ENCODE peak calls at places on chromosomes 16 and 17, in six cellular contexts. D is K562, W is ovary, T is esophagus muscularis mucosa, H is A549, J is H1. U is an unnamed sample.

GRCh38 chr16:79703066-79703465 is 102.5 kb upstream of the MAF start:
- DNase-seq in D (no peak), W (no peak), T (no peak), H (no peak), J (no peak), U (no peak)

GRCh38 chr17:49204521-49204920 is 5.9 kb downstream of the GNGT2 start:
- DNase-seq in D (no peak), W (no peak), T (no peak), H (no peak), J (no peak), U (no peak)

GRCh38 chr16:56822966-56823739 is 41.9 kb upstream of the SLC12A3 start:
- DNase-seq in D (no peak), W (no peak), T (no peak), H (no peak), J (no peak), U (no peak)

GRCh38 chr16:49463529-49463928 is 89.9 kb downstream of the C16orf78 start:
- DNase-seq in D (no peak), W (peak; percentile 2), T (peak; percentile 81), H (no peak), J (no peak), U (no peak)

GRCh38 chr17:71163121-71163812 is 957.6 kb upstream of the SOX9 start:
- DNase-seq in D (no peak), W (no peak), T (no peak), H (no peak), J (no peak), U (no peak)

GRCh38 chr16:73886378-73886777 is 410.2 kb upstream of the PSMD7 start:
- DNase-seq in D (no peak), W (no peak), T (no peak), H (no peak), J (no peak), U (no peak)

GRCh38 chr16:65375651-65376050 is 253.8 kb upstream of the CDH11 start:
- DNase-seq in D (no peak), W (no peak), T (no peak), H (no peak), J (no peak), U (no peak)

GRCh38 chr16:21001262-21001661 is 100.7 kb downstream of the LYRM1 start:
- DNase-seq in D (peak; percentile 31), W (no peak), T (peak; percentile 70), H (peak; percentile 18), J (no peak), U (no peak)

GRCh38 chr17:63954402-63955063 is 18.2 kb downstream of the SCN4A start:
- DNase-seq in D (no peak), W (no peak), T (no peak), H (no peak), J (no peak), U (no peak)

GRCh38 chr17:4340914-4341615 is 25.4 kb downstream of the UBE2G1 start:
- DNase-seq in D (no peak), W (no peak), T (no peak), H (no peak), J (no peak), U (no peak)

GRCh38 chr16:62548095-62548494 is 511.9 kb upstream of the CDH8 start:
- DNase-seq in D (no peak), W (no peak), T (no peak), H (no peak), J (peak; percentile 9), U (no peak)

GRCh38 chr16:77739493-77739892 is 17.2 kb downstream of the NUDT7 start:
- DNase-seq in D (no peak), W (no peak), T (no peak), H (no peak), J (no peak), U (no peak)

GRCh38 chr16:24463196-24463945 is 76.0 kb upstream of the RBBP6 start:
- DNase-seq in D (peak; percentile 65), W (no peak), T (no peak), H (no peak), J (no peak), U (no peak)

GRCh38 chr17:10600551-10600950 is 51.1 kb upstream of the MYH2 start:
- DNase-seq in D (no peak), W (no peak), T (no peak), H (no peak), J (no peak), U (no peak)

GRCh38 chr16:47627056-47627455 is 165.9 kb downstream of the PHKB start:
- DNase-seq in D (no peak), W (no peak), T (no peak), H (no peak), J (no peak), U (no peak)

GRCh38 chr17:28897769-28898259 is 281 bp upstream of the FLOT2 start:
- DNase-seq in D (no peak), W (no peak), T (no peak), H (no peak), J (no peak), U (no peak)

DNA sequence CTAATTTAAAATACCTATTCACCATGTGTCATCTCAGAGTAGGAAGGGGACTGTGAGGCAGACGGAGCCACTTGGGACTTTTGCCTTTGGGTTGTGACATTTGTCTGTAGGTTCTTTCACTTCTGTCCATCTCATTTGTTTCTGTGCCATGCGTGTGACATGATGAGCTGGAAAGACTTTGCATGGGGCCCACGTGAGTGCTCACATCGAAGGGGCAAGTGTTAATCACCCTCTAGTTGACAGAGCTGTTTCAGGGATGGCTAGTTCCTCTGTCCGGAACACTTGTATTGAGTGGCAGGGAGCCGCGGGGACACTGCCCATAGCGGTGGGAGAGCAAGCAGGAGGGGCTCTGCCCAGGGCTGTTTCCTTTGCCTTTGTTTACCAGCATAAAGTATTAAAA is 112.0 kb downstream of the RPTOR start:
- DNase-seq in D (no peak), W (no peak), T (no peak), H (no peak), J (no peak), U (no peak)
- H3K9me3 ChIP-seq in D (no peaks in the 10 kb centered on the region), W (no peaks in the 10 kb centered on the region), T (peaks cover 8% of the 10 kb centered on the region), H (peaks cover 37% of the 10 kb centered on the region), J (peaks cover 2% of the 10 kb centered on the region), U (no peaks in the 10 kb centered on the region)

DNA sequence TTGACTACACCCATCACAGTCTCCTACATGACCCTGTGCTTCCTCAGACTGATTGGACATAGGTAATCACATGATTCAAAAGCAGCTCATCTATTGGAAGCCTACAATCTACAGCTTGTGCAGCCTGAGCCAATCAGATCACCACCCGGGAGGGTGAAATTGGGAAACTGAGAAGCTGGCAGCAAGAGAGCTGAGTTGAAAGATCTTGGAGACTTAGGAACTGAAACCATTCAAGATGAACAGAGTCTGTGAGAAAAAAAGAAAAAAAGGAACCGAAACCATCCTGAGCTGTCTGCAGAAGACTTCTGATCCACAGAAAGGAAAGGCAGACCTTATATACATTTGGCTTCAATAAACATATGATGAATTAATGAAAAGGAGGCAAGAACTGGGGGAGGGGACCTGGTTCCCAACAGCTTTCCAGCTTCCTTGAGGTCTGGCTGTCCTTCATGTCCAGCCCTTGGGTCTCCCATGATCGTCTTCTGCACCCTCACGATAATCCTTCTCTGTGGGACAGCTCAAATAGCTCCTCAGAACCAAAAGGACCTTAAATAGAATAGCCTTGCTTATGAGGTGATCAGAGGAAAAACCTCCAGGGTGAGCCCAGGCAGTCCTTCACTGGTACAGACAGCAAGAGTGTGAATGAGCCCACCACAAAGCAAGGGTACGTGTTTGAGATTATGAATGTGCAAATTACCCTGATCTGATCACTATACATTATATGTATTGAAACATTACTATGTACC is 32.6 kb downstream of the PLXDC1 start:
- DNase-seq in D (no peak), W (no peak), T (no peak), H (no peak), J (no peak), U (no peak)
- TF ChIP-seq EP300 in D (no peak), W (no peak), T (no peak), H (no peak), J (no peak), U (peak; percentile 11)

GRCh38 chr17:39772415-39772814 is 34.7 kb downstream of the GRB7 start:
- DNase-seq in D (no peak), W (no peak), T (no peak), H (no peak), J (no peak), U (no peak)
- H3K4me3 ChIP-seq in D (no peak overlapping the region), W (no peak overlapping the region), T (no peak overlapping the region), H (no peak overlapping the region), J (no peak overlapping the region), U (no peak overlapping the region)

GRCh38 chr17:27155866-27156265 is 138.0 kb upstream of the WSB1 start:
- DNase-seq in D (no peak), W (no peak), T (no peak), H (no peak), J (no peak), U (no peak)

GRCh38 chr17:27158390-27158789 is 135.5 kb upstream of the WSB1 start:
- DNase-seq in D (no peak), W (no peak), T (no peak), H (no peak), J (no peak), U (no peak)

GRCh38 chr17:27153005-27153404 is 140.9 kb upstream of the WSB1 start:
- DNase-seq in D (no peak), W (no peak), T (peak; percentile 87), H (no peak), J (no peak), U (no peak)

GRCh38 chr17:27157898-27158297 is 136.0 kb upstream of the WSB1 start:
- DNase-seq in D (no peak), W (no peak), T (no peak), H (no peak), J (no peak), U (no peak)

GRCh38 chr17:27157297-27157696 is 136.6 kb upstream of the WSB1 start:
- DNase-seq in D (no peak), W (no peak), T (no peak), H (no peak), J (no peak), U (no peak)
- H3K9me3 ChIP-seq in D (peaks cover 38% of the 10 kb centered on the region), W (no peaks in the 10 kb centered on the region), T (no peaks in the 10 kb centered on the region), H (no peaks in the 10 kb centered on the region), J (peaks cover 73% of the 10 kb centered on the region), U (peaks cover 4% of the 10 kb centered on the region)

U was measured in tibial nerve.